ENCODE peak calls at places on chromosome 21, in ten cellular contexts. U, W, D, S, G, Y, X, Q, N and Z are unnamed samples.

GRCh38 chr21:42081931-42082381 is 10.8 kb downstream of the UMODL1 start:
- DNase-seq in D (no peak), W (no peak), G (no peak), Q (no peak), S (no peak), X (no peak), U (no peak), N (no peak), Y (no peak), Z (no peak)

GRCh38 chr21:43719748-43720538 is 1.0 kb downstream of the PDXK start:
- DNase-seq in X (peak), W (no peak), G (no peak), N (no peak), U (peak), S (peak), D (peak), Y (no peak), Q (no peak), Z (no peak)

GRCh38 chr21:38863291-38863690 is 57.6 kb downstream of the ETS2 start:
- DNase-seq in U (no peak), S (no peak), N (no peak), W (no peak), Q (no peak), D (no peak), Y (no peak), X (no peak), G (no peak), Z (no peak)

GRCh38 chr21:26148071-26148470 is 22.5 kb downstream of the APP start:
- DNase-seq in N (peak), Y (no peak), S (no peak), U (no peak), D (no peak), X (no peak), G (no peak), Q (no peak), W (no peak), Z (no peak)

GRCh38 chr21:42534361-42534900 is 20.8 kb downstream of the SLC37A1 start:
- DNase-seq in U (peak), S (no peak), X (peak), Y (peak), G (no peak), W (no peak), D (peak), N (no peak), Q (peak), Z (no peak)

GRCh38 chr21:14080040-14080763 is 130.6 kb downstream of the LIPI start:
- DNase-seq in U (no peak), Q (no peak), G (no peak), Y (no peak), X (no peak), S (no peak), D (no peak), W (no peak), N (no peak), Z (no peak)

GRCh38 chr21:34941162-34941561 is 107.9 kb downstream of the RUNX1 start:
- DNase-seq in U (no peak), X (no peak), S (no peak), W (no peak), Y (no peak), Q (no peak), G (no peak), N (no peak), D (no peak), Z (no peak)

GRCh38 chr21:18801468-18801867 is 397.9 kb upstream of the TMPRSS15 start:
- DNase-seq in N (peak), W (no peak), U (no peak), S (no peak), Y (no peak), D (peak), X (no peak), Q (no peak), G (no peak), Z (no peak)

GRCh38 chr21:41802684-41803083 is 35.8 kb upstream of the RIPK4 start:
- DNase-seq in U (no peak), Q (no peak), X (no peak), D (no peak), W (no peak), Y (peak), N (no peak), S (no peak), G (peak), Z (no peak)

GRCh38 chr21:39375446-39375845 is 26.6 kb upstream of the HMGN1 start:
- DNase-seq in X (no peak), S (no peak), W (no peak), Q (no peak), G (no peak), D (no peak), U (peak), Y (no peak), N (no peak), Z (no peak)

GRCh38 chr21:31803039-31804007 is 69.5 kb upstream of the HUNK start:
- DNase-seq in Q (no peak), X (no peak), G (no peak), D (no peak), Y (no peak), S (no peak), W (no peak), N (no peak), U (no peak), Z (no peak)

GRCh38 chr21:35436899-35437298 is 387.8 kb upstream of the RUNX1 start:
- DNase-seq in N (no peak), X (peak), U (no peak), W (no peak), D (no peak), Y (no peak), Q (no peak), S (no peak), G (no peak), Z (no peak)

GRCh38 chr21:41280115-41280919 is 36.3 kb upstream of the FAM3B start:
- DNase-seq in U (no peak), W (peak), X (no peak), N (no peak), Y (no peak), Q (no peak), G (peak), S (no peak), D (no peak), Z (peak)

GRCh38 chr21:42160950-42161225 is 58.1 kb upstream of the ABCG1 start:
- DNase-seq in X (no peak), Q (no peak), Y (no peak), N (no peak), W (no peak), S (no peak), D (no peak), G (no peak), U (no peak), Z (no peak)

DNA sequence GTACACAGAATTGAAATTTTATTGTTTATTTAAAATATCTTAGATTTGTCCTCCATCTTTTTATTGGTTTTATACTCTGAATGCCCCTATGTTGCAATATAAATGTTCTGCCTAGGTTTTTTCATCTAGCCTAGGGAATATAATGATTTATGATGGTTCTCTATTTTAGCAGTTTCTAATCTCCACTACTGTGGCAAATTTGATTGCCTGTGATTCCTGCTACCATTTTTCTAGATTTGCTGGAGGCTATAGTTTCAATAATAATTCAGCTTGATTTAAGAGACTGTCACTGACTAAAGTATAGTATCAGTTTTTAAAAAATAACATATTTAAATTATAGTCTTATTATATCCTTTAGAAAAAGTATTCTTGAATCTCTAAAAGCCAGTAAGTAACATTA is 90.5 kb downstream of the USP25 start:
- DNase-seq in S (no peak), W (no peak), Y (no peak), X (no peak), Q (no peak), G (no peak), U (no peak), N (no peak), D (no peak), Z (no peak)
- TF ChIP-seq CTCF in S (no peak), W (no peak), Y (no peak), X (no peak), Q (no peak), G (no peak), U (no peak), N (no peak), D (no peak), Z (no peak)

GRCh38 chr21:17003763-17004373 is 509.0 kb upstream of the CXADR start:
- DNase-seq in G (peak), Y (no peak), N (peak), X (no peak), W (no peak), S (no peak), U (no peak), Q (no peak), D (no peak), Z (no peak)
- H3K4me3 ChIP-seq in G (peak), Y (no peak), N (peak), X (no peak), W (no peak), S (no peak), U (no peak), Q (no peak), D (no peak), Z (no peak)

GRCh38 chr21:21101911-21102310 is 103.7 kb downstream of the NCAM2 start:
- DNase-seq in G (peak), W (peak), X (no peak), Y (no peak), Q (peak), S (no peak), D (no peak), N (peak), U (peak), Z (no peak)
- TF ChIP-seq CTCF in G (no peak), W (peak), X (no peak), Y (no peak), Q (peak), S (no peak), D (no peak), N (peak), U (no peak), Z (no peak)

DNA sequence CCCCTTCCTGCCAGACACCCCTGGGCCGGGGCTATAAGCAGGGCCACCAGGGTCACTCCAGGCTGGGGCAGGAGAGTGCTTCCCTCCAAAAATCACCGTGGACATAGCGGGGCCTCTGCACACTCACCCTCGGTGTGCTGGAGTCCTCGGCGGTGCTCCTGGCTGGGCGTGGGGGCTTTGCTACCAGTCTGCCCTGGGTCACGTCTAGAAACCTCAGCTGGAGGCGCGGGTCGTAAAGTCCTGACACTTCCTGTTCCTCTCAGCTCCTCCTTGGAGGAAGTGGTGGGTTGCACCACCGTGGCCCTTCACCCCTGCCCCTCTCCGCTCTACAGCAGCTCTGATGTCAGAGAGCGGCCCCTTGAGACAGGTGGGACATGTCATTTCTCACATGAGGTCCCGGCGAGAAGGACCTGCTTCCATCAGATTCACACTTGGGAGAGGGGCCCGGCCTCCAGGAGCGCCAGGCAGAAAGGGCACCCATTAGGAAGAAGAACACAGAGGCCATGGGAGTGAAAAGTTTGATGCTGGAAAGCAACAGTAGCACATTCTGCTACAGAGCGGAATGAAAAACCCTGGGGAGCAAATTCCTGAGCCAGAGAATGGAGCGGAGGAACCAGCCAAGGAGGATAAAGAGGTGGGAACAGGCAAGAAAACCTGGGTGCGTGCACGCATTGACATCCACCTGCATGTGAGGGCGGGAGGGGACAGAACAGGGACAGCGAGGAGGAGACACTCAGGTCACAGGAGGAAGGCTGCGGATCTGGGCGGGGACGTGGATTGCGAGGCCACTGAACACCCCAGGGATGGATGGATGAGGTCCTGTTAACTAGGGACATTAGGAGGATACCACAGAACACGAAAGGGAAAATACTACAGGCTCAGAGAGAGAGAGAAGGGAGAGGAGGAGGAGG is at the start of gene ITGB2:
- DNase-seq in G (no peak), X (peak), D (peak), Y (no peak), Q (no peak), W (no peak), U (peak), S (no peak), N (no peak), Z (no peak)
- H3K4me3 ChIP-seq in G (no peak), X (no peak), D (peak), Y (peak), Q (no peak), W (no peak), U (peak), S (no peak), N (no peak), Z (no peak)

GRCh38 chr21:36584980-36585940 is 105.3 kb upstream of the CLDN14 start:
- DNase-seq in N (no peak), G (no peak), S (no peak), W (no peak), D (no peak), Y (no peak), X (peak), Q (peak), U (peak), Z (no peak)

GRCh38 chr21:36591326-36591970 is 107.5 kb upstream of the SIM2 start:
- DNase-seq in G (no peak), U (no peak), D (no peak), Y (no peak), S (no peak), N (no peak), Q (no peak), X (no peak), W (no peak), Z (no peak)

GRCh38 chr21:36587388-36587787 is 107.5 kb upstream of the CLDN14 start:
- DNase-seq in S (no peak), N (peak), Q (no peak), W (no peak), G (no peak), U (no peak), D (no peak), X (no peak), Y (no peak), Z (no peak)

GRCh38 chr21:36583591-36583990 is 103.7 kb upstream of the CLDN14 start:
- DNase-seq in X (no peak), D (no peak), U (no peak), G (no peak), S (no peak), N (no peak), Q (no peak), Y (no peak), W (no peak), Z (no peak)

GRCh38 chr21:36589352-36589971 is 109.5 kb upstream of the SIM2 start:
- DNase-seq in N (peak), U (peak), W (no peak), D (peak), Y (no peak), G (peak), X (peak), S (peak), Q (peak), Z (peak)
- TF ChIP-seq CTCF in N (peak), U (peak), W (peak), D (no peak), Y (no peak), G (peak), X (peak), S (peak), Q (peak), Z (peak)

GRCh38 chr21:45329261-45330074 is 41.8 kb upstream of the POFUT2 start:
- DNase-seq in X (no peak), U (no peak), G (no peak), S (peak), Y (peak), N (no peak), Q (no peak), W (no peak), D (no peak), Z (no peak)

GRCh38 chr21:45326834-45327457 is 39.3 kb upstream of the POFUT2 start:
- DNase-seq in Q (no peak), X (no peak), G (no peak), S (no peak), U (peak), N (no peak), D (no peak), W (no peak), Y (peak), Z (no peak)

GRCh38 chr21:45330075-45330781 is 42.5 kb upstream of the POFUT2 start:
- DNase-seq in D (no peak), N (peak), Y (peak), U (no peak), G (peak), Q (no peak), S (peak), X (no peak), W (peak), Z (no peak)

GRCh38 chr21:45327458-45328197 is 39.9 kb upstream of the POFUT2 start:
- DNase-seq in W (no peak), Y (peak), U (no peak), G (no peak), D (no peak), S (no peak), N (no peak), Q (no peak), X (no peak), Z (no peak)

GRCh38 chr21:45328198-45329087 is 40.7 kb upstream of the POFUT2 start:
- DNase-seq in G (no peak), U (no peak), D (no peak), Y (peak), S (no peak), N (no peak), X (no peak), Q (no peak), W (no peak), Z (no peak)
- H3K4me3 ChIP-seq in G (no peak), U (no peak), D (no peak), Y (no peak), S (peak), N (no peak), X (no peak), Q (no peak), W (no peak), Z (no peak)

GRCh38 chr21:29904359-29905282 is 35.2 kb downstream of the GRIK1 start:
- DNase-seq in Q (peak), S (no peak), D (no peak), G (peak), Y (no peak), W (no peak), N (peak), U (peak), X (no peak), Z (no peak)
- TF ChIP-seq CTCF in Q (no peak), S (no peak), D (no peak), G (no peak), Y (no peak), W (no peak), N (no peak), U (no peak), X (no peak), Z (no peak)